ENCODE peak calls at places on chromosomes 1 and 21, in five cellular contexts. Y is stomach, W is uterus, C is GM12878, B is transverse colon. R is an unnamed sample.
A peak's percentile ranks its signal among the peaks of the same experiment; 100 is the strongest.

GRCh38 chr21:36790616-36791015 is 91.7 kb downstream of the SIM2 start:
- DNase-seq in Y (no peak), W (no peak), C (no peak), B (no peak), R (no peak)

GRCh38 chr1:212402876-212403275 is 11.8 kb downstream of the PACC1 start:
- DNase-seq in Y (no peak), W (no peak), C (no peak), B (no peak), R (no peak)

GRCh38 chr1:32828341-32828740 is 10.9 kb downstream of the S100PBP start:
- DNase-seq in Y (no peak), W (no peak), C (no peak), B (no peak), R (peak; percentile 12)

GRCh38 chr1:229086091-229086490 is 184.8 kb upstream of the RAB4A start:
- DNase-seq in Y (no peak), W (no peak), C (no peak), B (no peak), R (no peak)

GRCh38 chr1:6052543-6053205 is 7.0 kb downstream of the KCNAB2 start:
- DNase-seq in Y (peak; percentile 65), W (peak; percentile 37), C (no peak), B (peak; percentile 54), R (peak; percentile 61)

GRCh38 chr1:208149776-208150514 is 94.2 kb downstream of the PLXNA2 start:
- DNase-seq in Y (peak; percentile 66), W (no peak), C (no peak), B (peak; percentile 79), R (no peak)

GRCh38 chr1:54619749-54620148 is 3.6 kb downstream of the FAM151A start:
- DNase-seq in Y (no peak), W (no peak), C (no peak), B (no peak), R (no peak)

GRCh38 chr1:225919906-225920305 is 4.1 kb downstream of the PYCR2 start:
- DNase-seq in Y (peak; percentile 85), W (no peak), C (peak; percentile 17), B (peak; percentile 66), R (no peak)

GRCh38 chr1:55326496-55326895 is 111.3 kb upstream of the USP24 start:
- DNase-seq in Y (no peak), W (no peak), C (no peak), B (no peak), R (no peak)

GRCh38 chr21:42395910-42396625 is at the start of gene TMPRSS3:
- DNase-seq in Y (peak; percentile 46), W (no peak), C (no peak), B (peak; percentile 7), R (no peak)

GRCh38 chr1:41536296-41536695 is 51.8 kb upstream of the EDN2 start:
- DNase-seq in Y (no peak), W (peak; percentile 4), C (no peak), B (peak; percentile 6), R (no peak)

GRCh38 chr1:19445417-19446342 is 39.7 kb downstream of the CAPZB start:
- DNase-seq in Y (peak; percentile 68), W (no peak), C (no peak), B (no peak), R (no peak)

GRCh38 chr1:43933386-43934278 is at the start of gene ARTN:
- DNase-seq in Y (peak; percentile 35), W (peak; percentile 29), C (no peak), B (peak; percentile 63), R (no peak)

DNA sequence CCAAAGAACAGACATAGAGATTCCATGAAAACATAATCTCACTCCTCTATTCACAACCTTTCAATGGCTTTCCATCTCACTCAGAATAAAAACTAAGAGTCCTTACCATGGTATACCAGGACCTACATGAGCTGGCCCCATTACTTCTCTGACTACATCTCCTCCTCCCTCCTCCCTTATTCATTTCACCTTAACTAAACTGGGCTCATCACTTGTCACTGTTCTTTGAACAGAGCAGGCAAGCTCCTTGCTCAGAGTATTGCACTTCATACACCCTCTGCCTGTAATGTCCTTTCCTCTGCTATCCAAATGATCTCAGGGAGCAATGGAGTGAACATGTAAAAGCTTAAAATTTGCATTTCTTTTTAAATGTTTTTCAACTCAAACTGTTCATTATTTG is 142.0 kb downstream of the MRPL39 start:
- DNase-seq in Y (no peak), W (no peak), C (no peak), B (no peak), R (no peak)
- TF ChIP-seq POLR2A in Y (no peak), W (no peak), C (no peak), B (no peak), R (no peak)

GRCh38 chr1:64513557-64513956 is 43.6 kb downstream of the CACHD1 start:
- DNase-seq in Y (no peak), W (no peak), C (no peak), B (no peak), R (no peak)

GRCh38 chr1:64516803-64517568 is 47.1 kb downstream of the CACHD1 start:
- DNase-seq in Y (no peak), W (no peak), C (no peak), B (no peak), R (no peak)

GRCh38 chr1:64515427-64515826 is 45.5 kb downstream of the CACHD1 start:
- DNase-seq in Y (peak; percentile 56), W (peak; percentile 68), C (no peak), B (peak; percentile 44), R (peak; percentile 6)

GRCh38 chr1:64516301-64516700 is 46.4 kb downstream of the CACHD1 start:
- DNase-seq in Y (no peak), W (no peak), C (no peak), B (no peak), R (no peak)

DNA sequence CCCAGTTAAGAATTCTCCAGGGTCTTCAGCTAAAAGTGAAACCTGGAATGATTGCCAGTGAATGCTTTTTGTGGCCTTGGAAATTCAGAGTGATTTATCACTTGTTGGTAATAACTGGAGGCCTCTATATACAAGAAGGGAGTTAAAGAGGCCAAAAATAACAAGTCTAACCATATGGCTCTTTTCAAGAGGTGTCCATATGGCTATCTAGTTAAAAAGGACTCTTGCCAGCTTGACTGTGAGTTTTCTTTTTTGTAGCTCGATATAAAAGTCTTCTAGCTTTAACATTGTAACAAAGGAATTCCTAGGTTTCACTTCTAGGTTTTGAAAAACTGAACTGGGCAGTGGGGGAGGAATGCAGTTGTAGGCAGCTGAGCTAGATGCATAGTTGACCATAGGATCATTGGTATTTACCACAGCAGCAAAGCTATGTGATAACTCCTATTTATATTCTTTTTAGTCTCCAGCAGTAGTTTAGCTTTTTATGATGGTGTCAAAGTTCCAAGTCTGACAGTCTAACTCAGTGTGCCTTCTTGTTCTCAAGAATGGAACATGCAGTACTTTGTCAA is 44.4 kb downstream of the CACHD1 start:
- DNase-seq in Y (no peak), W (no peak), C (no peak), B (no peak), R (no peak)
- TF ChIP-seq POLR2A in Y (no peak), W (no peak), C (no peak), B (no peak), R (no peak)

DNA sequence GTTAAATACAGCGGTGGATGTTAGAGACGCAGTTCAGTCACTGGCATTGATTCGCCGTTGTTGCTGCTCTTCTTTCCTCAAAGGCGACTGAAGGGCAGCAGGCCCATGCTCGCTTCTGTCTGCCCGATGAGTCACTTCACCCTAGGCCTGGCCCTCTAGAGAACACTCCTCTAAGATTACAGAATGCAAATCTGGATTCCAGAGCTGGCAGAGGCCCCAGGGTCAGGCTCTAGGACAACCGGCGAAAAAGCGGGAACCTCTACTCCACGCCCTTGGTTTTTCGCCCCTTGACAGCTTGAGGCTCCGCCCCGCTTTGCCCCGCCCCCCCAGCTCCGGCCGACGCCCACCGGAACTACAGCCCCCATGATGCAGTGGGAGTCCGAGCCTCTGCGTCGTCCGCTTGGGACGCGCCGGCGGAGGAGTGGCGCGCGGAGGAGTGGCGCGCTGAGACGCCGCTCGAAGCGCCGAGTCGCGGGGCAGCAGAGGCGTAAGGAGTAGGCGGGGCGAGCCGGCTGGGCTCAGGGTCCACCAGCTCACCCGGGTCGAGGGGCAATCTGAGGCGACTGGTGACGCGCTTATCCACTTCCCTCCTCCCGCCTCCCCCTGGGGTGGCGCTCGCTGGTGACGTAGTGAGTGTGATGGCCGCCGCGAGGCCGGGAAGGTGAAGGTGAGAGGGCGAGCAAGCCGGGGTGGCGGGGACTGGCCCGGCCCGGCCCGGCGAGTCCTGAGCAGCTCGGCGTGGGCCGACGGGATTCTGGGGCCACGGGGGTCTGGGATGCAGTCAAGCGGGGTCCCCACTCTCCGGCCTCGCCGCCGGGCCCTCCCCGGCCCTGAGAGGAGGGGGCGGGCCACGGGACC is at the start of gene MFN2:
- DNase-seq in Y (peak; percentile 95), W (peak; percentile 96), C (peak; percentile 83), B (peak; percentile 98), R (peak; percentile 97)
- TF ChIP-seq POLR2A in Y (no peak), W (peak; percentile 54), C (peak; percentile 92), B (peak; percentile 83), R (peak; percentile 68)

DNA sequence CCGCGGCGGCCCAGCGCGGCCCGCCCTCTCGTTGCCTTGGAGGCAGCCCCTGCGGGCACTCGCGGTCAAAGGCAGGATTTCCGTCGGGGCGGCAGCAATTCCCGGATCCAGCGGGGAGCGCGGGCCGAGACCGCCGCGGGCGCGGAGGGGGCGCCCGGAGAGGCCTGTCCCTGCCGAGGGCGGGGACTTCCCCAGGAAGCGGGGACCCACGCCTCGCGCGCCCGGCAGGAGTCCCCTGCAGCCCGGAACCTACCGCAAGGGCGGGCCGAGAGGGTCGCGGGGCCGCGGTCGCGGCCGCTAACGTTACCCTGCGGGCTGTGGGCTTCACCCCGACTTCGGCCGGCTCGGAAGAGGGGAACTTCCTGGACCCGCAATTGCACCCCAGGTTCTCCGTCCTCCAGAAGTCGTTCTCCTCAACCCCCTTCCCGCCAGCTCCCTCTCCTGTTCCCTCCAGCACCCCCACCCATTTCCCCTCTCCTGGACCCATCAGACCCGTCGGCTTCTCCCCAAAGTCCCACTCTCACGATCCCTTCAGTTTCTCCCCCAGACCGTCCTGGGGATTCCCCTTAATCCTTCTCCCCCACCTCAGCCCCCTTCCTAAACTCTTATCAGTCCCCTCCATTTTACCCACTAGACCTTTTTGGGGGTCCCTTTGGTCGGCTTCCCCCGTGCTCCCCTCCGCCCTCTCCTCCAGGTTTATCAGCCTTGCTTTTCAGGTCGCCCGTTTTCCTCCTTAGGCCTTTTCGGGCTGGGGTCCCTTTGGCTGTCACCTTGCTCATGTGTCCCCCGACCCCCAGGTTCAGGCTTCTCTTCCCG is 611 bp downstream of the FGR start:
- DNase-seq in Y (peak; percentile 49), W (peak; percentile 31), C (no peak), B (peak; percentile 33), R (no peak)
- TF ChIP-seq POLR2A in Y (no peak), W (peak; percentile 46), C (peak; percentile 52), B (no peak), R (no peak)

DNA sequence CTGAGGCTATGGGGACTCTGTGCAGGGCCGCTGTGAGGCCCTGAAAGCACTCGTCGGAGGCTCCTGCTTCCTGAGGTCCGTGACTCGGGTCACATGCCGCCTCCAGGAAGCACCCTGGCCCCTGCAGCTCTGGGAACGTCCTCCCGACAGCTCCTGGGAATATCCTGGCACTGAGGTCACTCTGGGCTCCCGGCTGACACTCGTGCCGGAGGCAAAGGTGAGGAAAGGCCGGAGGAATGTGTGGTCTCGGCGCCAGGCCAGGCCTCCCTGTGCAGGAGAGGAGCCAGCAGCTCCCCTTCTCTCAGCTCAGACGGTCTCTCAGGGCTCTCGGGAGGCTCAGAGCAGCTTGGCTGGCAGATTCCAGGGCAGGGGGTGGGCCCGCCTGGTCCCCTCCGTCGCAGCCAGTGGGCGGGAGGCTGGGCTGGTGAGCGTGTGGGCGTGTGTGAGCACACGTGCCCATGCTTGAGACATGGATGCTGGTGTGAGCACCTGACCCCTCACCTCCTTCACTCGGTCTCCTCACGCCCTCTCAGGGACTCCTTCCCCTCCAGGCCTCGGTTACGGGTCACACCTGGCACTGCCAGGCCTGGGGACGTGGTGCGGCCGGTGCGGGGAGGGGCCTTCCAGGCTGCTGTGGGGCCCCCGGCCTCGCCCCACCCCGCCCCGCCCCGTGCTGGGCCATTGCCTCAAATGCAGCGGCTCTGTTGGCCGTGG is 5.5 kb upstream of the RNF223 start:
- DNase-seq in Y (peak; percentile 77), W (peak; percentile 71), C (no peak), B (peak; percentile 70), R (peak; percentile 51)
- TF ChIP-seq POLR2A in Y (no peak), W (no peak), C (peak; percentile 63), B (no peak), R (no peak)

R was measured in erythroblast.